ENCODE peak calls at places on chromosomes 11 and 22, in seven cellular contexts. M is naive thymus-derived CD4-positive, alpha-beta T cell; N is transverse colon; F is ovary; C is lung; K is lower lobe of right lung; L is adrenal gland. Q is an unnamed sample.

GRCh38 chr11:33461319-33461718 is 204.1 kb downstream of the HIPK3 start:
- DNase-seq in M (no peak), N (no peak), F (no peak), C (no peak), K (no peak), L (no peak), Q (no peak)

GRCh38 chr11:103631841-103632240 is 404.6 kb upstream of the DDI1 start:
- DNase-seq in M (no peak), N (no peak), F (no peak), C (no peak), K (no peak), L (no peak), Q (no peak)

GRCh38 chr22:23514317-23515038 is 65.6 kb downstream of the IGLL1 start:
- DNase-seq in M (no peak), N (no peak), F (no peak), C (no peak), K (no peak), L (no peak), Q (no peak)

GRCh38 chr11:44466531-44467179 is 98.8 kb upstream of the CD82 start:
- DNase-seq in M (no peak), N (no peak), F (no peak), C (no peak), K (no peak), L (no peak), Q (no peak)

GRCh38 chr11:6992026-6992425 is 28.1 kb downstream of the ZNF214 start:
- DNase-seq in M (no peak), N (no peak), F (no peak), C (no peak), K (no peak), L (no peak), Q (no peak)

GRCh38 chr22:47322854-47323253 is 560.4 kb downstream of the TBC1D22A start:
- DNase-seq in M (no peak), N (no peak), F (no peak), C (no peak), K (no peak), L (no peak), Q (no peak)

GRCh38 chr22:44202261-44202789 is 21.6 kb downstream of the PARVG start:
- DNase-seq in M (no peak), N (no peak), F (no peak), C (no peak), K (no peak), L (no peak), Q (peak; percentile 21)

GRCh38 chr11:63622318-63622717 is 8.1 kb upstream of the PLAAT3 start:
- DNase-seq in M (no peak), N (no peak), F (no peak), C (no peak), K (no peak), L (no peak), Q (no peak)

GRCh38 chr11:78379039-78379670 is 38.5 kb downstream of the GAB2 start:
- DNase-seq in M (no peak), N (no peak), F (no peak), C (no peak), K (no peak), L (no peak), Q (peak; percentile 15)

GRCh38 chr11:33507967-33508366 is 192.7 kb downstream of the C11orf91 start:
- DNase-seq in M (no peak), N (no peak), F (no peak), C (no peak), K (no peak), L (peak; percentile 9), Q (peak; percentile 85)

GRCh38 chr11:1218256-1218787 is 4.5 kb upstream of the MUC5B start:
- DNase-seq in M (no peak), N (peak; percentile 75), F (no peak), C (no peak), K (peak; percentile 17), L (no peak), Q (no peak)
- H3K27ac ChIP-seq in M (no peak overlapping the region), N (peak overlapping the region; percentile 94), F (no peak overlapping the region), C (no peak overlapping the region), K (no peak overlapping the region), L (no peak overlapping the region), Q (no peak overlapping the region)

GRCh38 chr11:118310781-118311485 is 6.4 kb downstream of the CD3E start:
- DNase-seq in M (no peak), N (peak; percentile 28), F (no peak), C (no peak), K (no peak), L (no peak), Q (no peak)
- H3K4me3 ChIP-seq in M (no peak overlapping the region), N (no peak overlapping the region), F (no peak overlapping the region), C (no peak overlapping the region), K (no peak overlapping the region), L (no peak overlapping the region), Q (no peak overlapping the region)

GRCh38 chr11:94544832-94545640 is 1.3 kb downstream of the FUT4 start:
- DNase-seq in M (peak; percentile 5), N (peak; percentile 51), F (peak; percentile 29), C (no peak), K (peak; percentile 63), L (no peak), Q (no peak)
- H3K27ac ChIP-seq in M (peak overlapping the region; percentile 88), N (peak overlapping the region; percentile 97), F (peak overlapping the region; percentile 95), C (peak overlapping the region; percentile 97), K (peak overlapping the region; percentile 100), L (no peak overlapping the region), Q (no peak overlapping the region)

GRCh38 chr22:25969901-25970300 is 199.4 kb upstream of the SEZ6L start:
- DNase-seq in M (no peak), N (no peak), F (no peak), C (no peak), K (no peak), L (no peak), Q (no peak)
- H3K4me3 ChIP-seq in M (no peak overlapping the region), N (no peak overlapping the region), F (no peak overlapping the region), C (no peak overlapping the region), K (no peak overlapping the region), L (no peak overlapping the region), Q (no peak overlapping the region)

GRCh38 chr22:34427841-34428240 is 507.6 kb upstream of the LARGE1 start:
- DNase-seq in M (no peak), N (no peak), F (no peak), C (no peak), K (no peak), L (no peak), Q (no peak)
- H3K27ac ChIP-seq in M (no peak overlapping the region), N (no peak overlapping the region), F (no peak overlapping the region), C (no peak overlapping the region), K (no peak overlapping the region), L (no peak overlapping the region), Q (no peak overlapping the region)

DNA sequence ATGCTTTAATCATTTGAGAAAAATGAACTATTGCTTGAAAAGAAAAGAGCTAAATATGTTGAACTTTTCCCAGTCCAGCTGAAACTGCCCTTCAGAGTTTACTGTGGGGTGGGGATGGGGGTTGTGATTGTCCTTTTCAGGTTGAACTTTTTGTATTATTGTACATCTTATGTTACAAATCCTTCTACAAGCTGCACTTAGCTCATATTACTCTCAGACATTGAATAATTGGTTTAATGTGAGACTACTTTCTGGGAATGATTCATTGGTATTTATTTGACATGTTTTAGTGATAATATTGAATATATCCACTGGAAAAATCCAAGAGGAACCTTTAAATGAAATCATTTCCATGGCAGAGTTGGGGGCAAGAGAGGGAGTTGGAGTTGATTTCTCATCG is 84.9 kb downstream of the ATXN10 start:
- DNase-seq in M (no peak), N (no peak), F (no peak), C (no peak), K (no peak), L (no peak), Q (no peak)
- H3K4me3 ChIP-seq in M (no peak overlapping the region), N (no peak overlapping the region), F (no peak overlapping the region), C (no peak overlapping the region), K (no peak overlapping the region), L (no peak overlapping the region), Q (no peak overlapping the region)

GRCh38 chr11:17986711-17987220 is 26.1 kb downstream of the SERGEF start:
- DNase-seq in M (no peak), N (no peak), F (no peak), C (no peak), K (no peak), L (no peak), Q (no peak)
- H3K27ac ChIP-seq in M (no peak overlapping the region), N (no peak overlapping the region), F (no peak overlapping the region), C (no peak overlapping the region), K (no peak overlapping the region), L (no peak overlapping the region), Q (no peak overlapping the region)

Q was measured in cardiac muscle cell.